ENCODE peak calls at places on chromosomes 16 and 17, in six cellular contexts. D, E, S, R, L and B are unnamed samples.

GRCh38 chr16:68605746-68606145 is 39.4 kb upstream of the CDH3 start:
- DNase-seq in D (no peak), E (peak), S (no peak), R (no peak), L (no peak), B (no peak)

GRCh38 chr17:82105882-82106696 is 8.1 kb upstream of the FASN start:
- DNase-seq in D (peak), E (peak), S (peak), R (no peak), L (peak), B (peak)

GRCh38 chr17:3866269-3866668 is 20.2 kb upstream of the NCBP3 start:
- DNase-seq in D (no peak), E (no peak), S (no peak), R (no peak), L (no peak), B (no peak)

GRCh38 chr17:28488154-28488883 is 14.9 kb downstream of the SLC13A2 start:
- DNase-seq in D (no peak), E (no peak), S (no peak), R (no peak), L (no peak), B (no peak)

GRCh38 chr17:40606548-40607353 is 40.9 kb downstream of the SMARCE1 start:
- DNase-seq in D (peak), E (no peak), S (no peak), R (no peak), L (no peak), B (no peak)

GRCh38 chr17:6548578-6549330 is 7.6 kb downstream of the PITPNM3 start:
- DNase-seq in D (no peak), E (no peak), S (no peak), R (no peak), L (no peak), B (no peak)

GRCh38 chr16:80012586-80012985 is 412.0 kb upstream of the MAF start:
- DNase-seq in D (no peak), E (no peak), S (no peak), R (no peak), L (no peak), B (no peak)

GRCh38 chr17:9074106-9074505 is 52.8 kb downstream of the NTN1 start:
- DNase-seq in D (no peak), E (no peak), S (no peak), R (no peak), L (peak), B (no peak)

GRCh38 chr16:85936761-85937343 is 37.9 kb downstream of the IRF8 start:
- DNase-seq in D (no peak), E (no peak), S (no peak), R (no peak), L (no peak), B (no peak)

GRCh38 chr17:72631568-72631967 is 460.9 kb downstream of the SLC39A11 start:
- DNase-seq in D (no peak), E (no peak), S (no peak), R (no peak), L (no peak), B (no peak)

GRCh38 chr16:82456683-82457082 is 170.1 kb upstream of the CDH13 start:
- DNase-seq in D (peak), E (peak), S (peak), R (peak), L (no peak), B (peak)

GRCh38 chr17:50681260-50682200 is 26.2 kb downstream of the ANKRD40 start:
- DNase-seq in D (no peak), E (peak), S (peak), R (no peak), L (no peak), B (no peak)

GRCh38 chr16:49860593-49860992 is 4.7 kb upstream of the ZNF423 start:
- DNase-seq in D (no peak), E (no peak), S (no peak), R (no peak), L (no peak), B (no peak)

GRCh38 chr17:9465216-9465921 is 110.3 kb downstream of the STX8 start:
- DNase-seq in D (no peak), E (peak), S (peak), R (no peak), L (peak), B (no peak)

GRCh38 chr16:75593825-75594820 is 27.9 kb downstream of the GABARAPL2 start:
- DNase-seq in D (no peak), E (peak), S (peak), R (no peak), L (peak), B (no peak)